ENCODE peak calls at places on chromosomes 4 and X, in four cellular contexts. B, Q, D and W are unnamed samples.
A peak's percentile ranks its signal among the peaks of the same experiment; 100 is the strongest.

GRCh38 chrX:145178268-145178667 is 69.0 kb upstream of the SPANXN1 start:
- DNase-seq in B (no peak), Q (no peak), D (peak; percentile 5), W (no peak)

GRCh38 chr4:27763830-27764525 is 903.3 kb downstream of the STIM2 start:
- DNase-seq in B (no peak), Q (no peak), D (no peak), W (no peak)

GRCh38 chr4:97457253-97457652 is 686.0 kb downstream of the STPG2 start:
- DNase-seq in B (no peak), Q (no peak), D (no peak), W (no peak)

GRCh38 chr4:131764730-131765129 is 1384.4 kb upstream of the PCDH10 start:
- DNase-seq in B (no peak), Q (no peak), D (no peak), W (no peak)

GRCh38 chrX:72641601-72642000 is 69.0 kb upstream of the HDAC8 start:
- DNase-seq in B (no peak), Q (no peak), D (no peak), W (no peak)

GRCh38 chr4:173371292-173372192 is 788 bp downstream of the SAP30 start:
- DNase-seq in B (peak; percentile 53), Q (peak; percentile 29), D (peak; percentile 46), W (peak; percentile 49)

GRCh38 chr4:118957683-118958082 is 69.0 kb downstream of the SYNPO2 start:
- DNase-seq in B (no peak), Q (no peak), D (no peak), W (no peak)

GRCh38 chrX:123464709-123465108 is 268.1 kb downstream of the THOC2 start:
- DNase-seq in B (no peak), Q (peak; percentile 62), D (peak; percentile 50), W (no peak)

GRCh38 chrX:37371578-37371981 is 22.4 kb downstream of the PRRG1 start:
- DNase-seq in B (no peak), Q (no peak), D (no peak), W (no peak)

GRCh38 chr4:77861500-77861899 is 1.1 kb upstream of the MRPL1 start:
- DNase-seq in B (no peak), Q (peak; percentile 3), D (no peak), W (no peak)

GRCh38 chrX:9493936-9494335 is 29.1 kb downstream of the TBL1X start:
- DNase-seq in B (no peak), Q (no peak), D (no peak), W (no peak)

GRCh38 chr4:1578968-1579833 is 104.9 kb downstream of the FAM53A start:
- DNase-seq in B (peak; percentile 78), Q (no peak), D (peak; percentile 81), W (peak; percentile 73)

GRCh38 chr4:71713611-71714203 is 70.2 kb downstream of the GC start:
- DNase-seq in B (no peak), Q (peak; percentile 20), D (peak; percentile 16), W (peak; percentile 13)

GRCh38 chr4:134622194-134622593 is 420.6 kb upstream of the PABPC4L start:
- DNase-seq in B (no peak), Q (no peak), D (no peak), W (no peak)

GRCh38 chr4:44221407-44221806 is 227.2 kb downstream of the KCTD8 start:
- DNase-seq in B (no peak), Q (no peak), D (no peak), W (no peak)

GRCh38 chr4:1813915-1814314 is 20.8 kb downstream of the FGFR3 start:
- DNase-seq in B (no peak), Q (no peak), D (no peak), W (no peak)

GRCh38 chr4:146415829-146416228 is 105.9 kb downstream of the SLC10A7 start:
- DNase-seq in B (no peak), Q (no peak), D (no peak), W (no peak)

GRCh38 chr4:180099962-180100361 is 2143.2 kb upstream of the TENM3 start:
- DNase-seq in B (no peak), Q (no peak), D (no peak), W (no peak)

GRCh38 chr4:24248674-24249644 is 335.4 kb downstream of the DHX15 start:
- DNase-seq in B (no peak), Q (no peak), D (no peak), W (no peak)

GRCh38 chrX:153647461-153648357 is 706 bp downstream of the DUSP9 start:
- DNase-seq in B (no peak), Q (no peak), D (peak; percentile 21), W (no peak)

GRCh38 chr4:52244773-52245360 is 193.8 kb downstream of the SPATA18 start:
- DNase-seq in B (no peak), Q (no peak), D (no peak), W (no peak)

GRCh38 chrX:55220119-55220794 is at the start of gene PAGE5:
- DNase-seq in B (no peak), Q (no peak), D (peak; percentile 60), W (no peak)

GRCh38 chr4:80036306-80036705 is 36.7 kb downstream of the ANTXR2 start:
- DNase-seq in B (no peak), Q (no peak), D (no peak), W (no peak)

GRCh38 chr4:184335520-184335919 is 117.8 kb upstream of the ENPP6 start:
- DNase-seq in B (no peak), Q (no peak), D (no peak), W (no peak)
- TF ChIP-seq SP1 in B (no peak), Q (no peak), D (no peak), W (no peak)

DNA sequence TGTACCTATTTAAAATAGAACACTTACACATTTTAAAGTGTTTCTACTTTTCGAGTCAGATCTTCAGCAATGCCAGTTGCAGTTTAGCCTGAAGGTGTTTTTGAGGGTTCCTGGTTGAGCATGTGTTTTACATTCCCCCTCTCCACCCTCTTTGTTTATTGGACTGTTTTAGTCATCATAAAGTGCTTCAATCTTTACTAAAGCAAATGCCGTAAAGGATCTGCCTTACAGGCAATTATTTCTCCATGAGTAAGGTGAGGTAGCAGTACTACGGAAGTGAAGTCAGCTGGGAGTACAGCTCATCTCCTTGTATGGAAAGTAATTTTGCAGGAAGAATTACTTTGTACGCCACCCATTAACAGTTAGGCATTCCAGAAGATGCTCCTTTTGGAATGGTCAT is 36.9 kb downstream of the PDLIM5 start:
- DNase-seq in B (no peak), Q (no peak), D (no peak), W (no peak)
- TF ChIP-seq SP1 in B (no peak), Q (no peak), D (no peak), W (no peak)

GRCh38 chr4:165398570-165398969 is 19.8 kb downstream of the CPE start:
- DNase-seq in B (no peak), Q (no peak), D (peak; percentile 20), W (peak; percentile 80)
- TF ChIP-seq SP1 in B (no peak), Q (no peak), D (no peak), W (no peak)

GRCh38 chr4:8373270-8373972 is 67.1 kb downstream of the ACOX3 start:
- DNase-seq in B (no peak), Q (no peak), D (no peak), W (no peak)

GRCh38 chr4:8376361-8377102 is 64.0 kb downstream of the ACOX3 start:
- DNase-seq in B (no peak), Q (no peak), D (no peak), W (no peak)

GRCh38 chr4:8373973-8374545 is 66.5 kb downstream of the ACOX3 start:
- DNase-seq in B (no peak), Q (no peak), D (no peak), W (no peak)

GRCh38 chr4:8377103-8378075 is 63.1 kb downstream of the ACOX3 start:
- DNase-seq in B (no peak), Q (no peak), D (no peak), W (no peak)

GRCh38 chr4:8374851-8375649 is 65.5 kb downstream of the ACOX3 start:
- DNase-seq in B (no peak), Q (no peak), D (no peak), W (no peak)
- TF ChIP-seq SP1 in B (no peak), Q (no peak), D (no peak), W (no peak)

GRCh38 chr4:86978709-86979108 is 43.9 kb downstream of the AFF1 start:
- DNase-seq in B (no peak), Q (no peak), D (no peak), W (no peak)

GRCh38 chr4:86975927-86976326 is 41.1 kb downstream of the AFF1 start:
- DNase-seq in B (no peak), Q (no peak), D (no peak), W (no peak)

GRCh38 chr4:86974481-86975050 is 39.8 kb downstream of the AFF1 start:
- DNase-seq in B (no peak), Q (no peak), D (no peak), W (no peak)

GRCh38 chr4:86977621-86978184 is 42.9 kb downstream of the AFF1 start:
- DNase-seq in B (no peak), Q (peak; percentile 96), D (no peak), W (no peak)

DNA sequence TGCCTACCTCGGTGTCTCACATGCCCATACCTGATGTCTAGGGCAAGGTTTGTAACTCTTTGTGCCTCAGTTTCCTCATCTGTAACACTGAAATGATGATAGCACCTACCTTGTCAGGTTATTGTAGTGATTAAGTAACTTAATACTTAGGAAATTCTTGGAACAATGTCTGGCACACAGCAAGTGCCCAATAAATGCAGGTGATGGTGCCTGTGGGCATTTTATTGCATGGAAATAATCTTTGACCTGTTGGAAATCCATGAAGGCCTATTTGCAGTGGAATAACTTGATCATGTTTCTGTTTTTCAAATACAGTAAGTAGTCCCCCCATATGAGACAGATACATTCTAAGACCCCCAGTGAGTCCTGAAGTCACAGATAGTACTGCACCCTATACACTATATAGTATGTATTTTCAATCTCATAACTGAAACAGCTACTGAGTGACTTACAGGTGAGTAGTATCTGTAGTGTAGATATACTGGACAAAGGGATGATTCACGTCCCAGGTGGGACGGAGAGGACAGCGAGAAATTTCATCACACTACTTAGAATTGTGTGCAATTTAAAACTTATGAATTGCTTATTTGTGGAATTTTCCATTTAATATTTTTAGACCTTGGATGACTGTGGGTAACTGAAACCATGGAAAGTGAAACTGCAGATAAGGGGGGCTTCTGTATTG is 42.1 kb downstream of the AFF1 start:
- DNase-seq in B (no peak), Q (no peak), D (no peak), W (no peak)
- TF ChIP-seq SP1 in B (no peak), Q (no peak), D (no peak), W (no peak)

DNA sequence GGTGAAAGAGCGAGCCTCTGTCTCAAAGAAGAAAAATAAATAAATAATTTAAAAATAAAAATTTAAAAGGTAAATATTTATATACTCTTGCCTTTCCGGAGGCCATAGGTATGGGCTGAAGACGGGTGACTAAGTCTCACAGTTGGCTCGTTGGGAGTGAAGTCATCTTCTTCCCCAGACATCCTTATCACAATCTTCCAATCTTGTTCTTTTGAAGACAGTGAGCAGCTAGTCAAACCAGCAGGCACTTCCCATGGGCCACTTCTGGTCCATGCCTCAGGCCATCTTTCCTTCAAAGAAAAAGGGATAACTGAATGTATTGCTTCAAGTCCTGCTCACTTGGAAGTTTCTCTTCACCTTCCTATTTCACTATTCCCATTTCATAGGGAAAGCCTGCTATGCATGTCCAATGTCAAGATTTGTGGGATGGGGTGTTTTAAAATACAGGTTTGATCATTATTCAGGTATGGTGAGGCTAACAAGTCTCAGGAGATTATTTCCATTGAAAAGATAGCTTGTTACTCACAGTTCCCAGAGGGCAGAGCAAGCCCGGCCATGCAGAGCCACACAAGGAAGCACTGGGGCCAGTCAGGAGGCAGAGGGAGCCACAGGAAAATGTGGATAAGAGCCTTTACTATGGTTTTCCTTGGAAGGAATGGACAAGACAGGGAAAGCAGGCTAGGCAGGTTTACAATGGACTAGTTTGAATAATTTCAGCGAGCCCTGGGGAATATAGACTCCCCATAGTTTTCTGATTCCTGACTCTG is 33.3 kb upstream of the VCX2 start:
- DNase-seq in B (no peak), Q (no peak), D (no peak), W (no peak)
- TF ChIP-seq SP1 in B (no peak), Q (no peak), D (no peak), W (no peak)